ENCODE peak calls at places on chromosomes 5 and 9, in nine cellular contexts. F is PC-3, T is heart right ventricle, N is spleen, X is tibial artery, P is dorsolateral prefrontal cortex, G is AG04450, B is hepatocyte, K is mesenchymal stem cell. C is an unnamed sample.

GRCh38 chr5:35141739-35142138 is 88.5 kb downstream of the PRLR start:
- DNase-seq in F (no peak), T (no peak), N (no peak), X (no peak), P (no peak), G (no peak), B (no peak), K (no peak), C (no peak)

GRCh38 chr5:108642170-108642906 is 105.4 kb upstream of the FER start:
- DNase-seq in F (peak; percentile 82), T (peak; percentile 69), N (no peak), X (peak; percentile 41), P (peak; percentile 52), G (peak; percentile 26), B (peak; percentile 81), K (peak; percentile 78), C (peak; percentile 92)

GRCh38 chr5:171842777-171843053 is 57.1 kb downstream of the SMIM23 start:
- DNase-seq in F (no peak), T (no peak), N (peak; percentile 41), X (no peak), P (no peak), G (no peak), B (no peak), K (no peak), C (no peak)

GRCh38 chr5:141094481-141095262 is at the start of gene PCDHB2:
- DNase-seq in F (peak; percentile 81), T (peak; percentile 30), N (no peak), X (peak; percentile 25), P (no peak), G (no peak), B (peak; percentile 93), K (peak; percentile 92), C (peak; percentile 11)

GRCh38 chr9:72476617-72477375 is 44.6 kb upstream of the TMC1 start:
- DNase-seq in F (peak; percentile 97), T (no peak), N (no peak), X (no peak), P (no peak), G (no peak), B (peak; percentile 89), K (peak; percentile 81), C (peak; percentile 94)

GRCh38 chr9:17578911-17579793 is at the start of gene SH3GL2:
- DNase-seq in F (peak; percentile 61), T (peak; percentile 28), N (no peak), X (no peak), P (peak; percentile 80), G (no peak), B (peak; percentile 78), K (peak; percentile 15), C (peak; percentile 31)

GRCh38 chr9:75855509-75855908 is 35.0 kb upstream of the PCSK5 start:
- DNase-seq in F (peak; percentile 16), T (peak; percentile 17), N (no peak), X (no peak), P (no peak), G (no peak), B (peak; percentile 43), K (peak; percentile 20), C (peak; percentile 18)

GRCh38 chr5:5018560-5018935 is 121.6 kb upstream of the ADAMTS16 start:
- DNase-seq in F (peak; percentile 3), T (no peak), N (no peak), X (no peak), P (no peak), G (no peak), B (no peak), K (no peak), C (no peak)

GRCh38 chr5:174383196-174384178 is 338.0 kb downstream of the NSG2 start:
- DNase-seq in F (no peak), T (no peak), N (no peak), X (no peak), P (no peak), G (no peak), B (no peak), K (peak; percentile 59), C (peak; percentile 65)

GRCh38 chr9:21521448-21521847 is 39.3 kb upstream of the IFNE start:
- DNase-seq in F (no peak), T (no peak), N (no peak), X (no peak), P (no peak), G (no peak), B (no peak), K (no peak), C (no peak)

GRCh38 chr9:133133680-133134418 is 12.8 kb upstream of the RALGDS start:
- DNase-seq in F (peak; percentile 95), T (peak; percentile 93), N (peak; percentile 95), X (peak; percentile 92), P (peak; percentile 88), G (peak; percentile 76), B (peak; percentile 94), K (peak; percentile 99), C (peak; percentile 99)

GRCh38 chr9:69331444-69331843 is 6.4 kb downstream of the ENTREP1 start:
- DNase-seq in F (no peak), T (no peak), N (no peak), X (no peak), P (no peak), G (no peak), B (no peak), K (no peak), C (peak; percentile 28)

GRCh38 chr5:168680395-168680794 is 101.2 kb upstream of the PANK3 start:
- DNase-seq in F (no peak), T (no peak), N (peak; percentile 54), X (no peak), P (no peak), G (no peak), B (no peak), K (no peak), C (no peak)

GRCh38 chr5:173706700-173707099 is 90.2 kb upstream of the BOD1 start:
- DNase-seq in F (peak; percentile 52), T (no peak), N (no peak), X (no peak), P (no peak), G (no peak), B (no peak), K (no peak), C (no peak)

GRCh38 chr5:139696894-139697658 is 48.9 kb downstream of the CXXC5 start:
- DNase-seq in F (peak; percentile 35), T (peak; percentile 87), N (peak; percentile 86), X (peak; percentile 74), P (peak; percentile 77), G (peak; percentile 68), B (peak; percentile 94), K (peak; percentile 97), C (peak; percentile 56)

GRCh38 chr9:107738789-107739188 is 249.2 kb upstream of the KLF4 start:
- DNase-seq in F (peak; percentile 54), T (no peak), N (no peak), X (peak; percentile 38), P (no peak), G (no peak), B (no peak), K (no peak), C (no peak)

GRCh38 chr9:107737987-107738743 is 248.6 kb upstream of the KLF4 start:
- DNase-seq in F (peak; percentile 56), T (peak; percentile 46), N (no peak), X (peak; percentile 79), P (no peak), G (peak; percentile 55), B (peak; percentile 28), K (peak; percentile 40), C (peak; percentile 86)

GRCh38 chr9:107735821-107736220 is 246.3 kb upstream of the KLF4 start:
- DNase-seq in F (peak; percentile 25), T (no peak), N (no peak), X (no peak), P (no peak), G (no peak), B (no peak), K (no peak), C (no peak)

GRCh38 chr9:107739601-107740082 is 250.1 kb upstream of the KLF4 start:
- DNase-seq in F (peak; percentile 81), T (peak; percentile 54), N (no peak), X (peak; percentile 71), P (peak; percentile 52), G (no peak), B (no peak), K (no peak), C (peak; percentile 77)

GRCh38 chr9:107737610-107737986 is 248.0 kb upstream of the KLF4 start:
- DNase-seq in F (no peak), T (no peak), N (no peak), X (no peak), P (no peak), G (no peak), B (no peak), K (no peak), C (no peak)
- H3K27ac ChIP-seq in F (peak overlapping the region; percentile 98), T (peak overlapping the region; percentile 28), N (peak overlapping the region; percentile 54), X (peak overlapping the region; percentile 80), P (no peak overlapping the region), G (peak overlapping the region; percentile 92), B (peak overlapping the region; percentile 39), K (no peak overlapping the region), C (peak overlapping the region; percentile 99)

DNA sequence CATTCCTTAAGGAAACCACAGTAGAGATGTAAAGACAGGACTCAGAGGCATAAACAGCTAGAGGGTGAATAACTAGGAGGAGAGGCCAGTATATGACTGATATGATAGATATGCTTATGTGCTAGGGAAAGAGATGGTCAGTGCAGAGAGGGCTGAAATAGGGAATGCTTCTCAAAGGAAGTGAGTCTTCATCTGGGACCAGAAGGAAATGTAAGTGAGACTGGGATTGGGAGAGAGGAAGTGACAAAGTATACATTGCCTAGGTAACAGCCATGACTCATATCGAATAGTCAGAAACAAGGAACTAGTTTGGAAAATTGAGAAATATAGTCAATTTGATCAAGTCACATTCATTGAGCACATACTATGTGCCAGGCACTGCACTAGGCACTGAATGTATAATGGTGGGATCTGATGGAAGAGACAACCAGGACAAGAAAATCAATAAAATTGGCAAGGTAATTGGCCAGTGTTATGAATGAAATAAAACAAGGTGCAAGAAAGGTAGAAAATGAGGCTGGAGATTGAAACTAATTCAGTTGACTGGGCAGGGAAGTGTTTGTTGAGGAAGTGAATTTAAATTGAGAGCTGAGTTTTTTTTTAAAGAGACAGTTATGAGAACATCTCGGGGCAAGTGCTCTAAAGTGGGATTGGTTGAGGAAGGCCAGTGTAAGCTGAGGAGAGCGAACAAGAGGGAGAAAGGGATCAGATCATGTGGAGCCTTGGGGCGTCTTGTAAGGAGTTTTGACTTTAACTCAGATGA is 4.3 kb downstream of the ERAP2 start:
- DNase-seq in F (peak; percentile 77), T (no peak), N (no peak), X (no peak), P (no peak), G (peak; percentile 20), B (no peak), K (peak; percentile 74), C (peak; percentile 60)
- H3K27ac ChIP-seq in F (peak overlapping the region; percentile 45), T (no peak overlapping the region), N (peak overlapping the region; percentile 64), X (no peak overlapping the region), P (no peak overlapping the region), G (no peak overlapping the region), B (no peak overlapping the region), K (no peak overlapping the region), C (no peak overlapping the region)

GRCh38 chr5:52757527-52757926 is 30.2 kb upstream of the ITGA1 start:
- DNase-seq in F (no peak), T (no peak), N (no peak), X (no peak), P (no peak), G (no peak), B (no peak), K (no peak), C (no peak)
- H3K27ac ChIP-seq in F (peak overlapping the region; percentile 99), T (peak overlapping the region; percentile 44), N (peak overlapping the region; percentile 52), X (no peak overlapping the region), P (no peak overlapping the region), G (no peak overlapping the region), B (no peak overlapping the region), K (no peak overlapping the region), C (no peak overlapping the region)

DNA sequence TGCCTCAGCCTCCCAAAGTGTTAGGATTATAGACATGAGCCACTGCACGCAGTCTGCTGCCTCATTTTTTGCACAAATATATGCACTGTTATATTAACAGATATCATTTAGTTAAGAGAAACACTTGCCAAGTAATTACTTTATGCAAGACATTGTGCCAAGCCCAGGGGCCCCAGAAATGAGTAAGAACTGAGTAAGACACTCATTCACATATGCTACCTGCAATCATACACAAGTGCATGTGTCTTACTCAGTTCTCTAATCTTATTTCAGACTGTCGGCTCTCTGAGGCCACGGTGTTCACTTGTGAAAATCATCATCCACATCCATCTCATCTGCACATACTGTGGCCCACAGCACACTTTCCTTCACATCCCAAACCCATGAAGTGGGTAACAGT is 16.0 kb downstream of the TRAF1 start:
- DNase-seq in F (peak; percentile 33), T (no peak), N (no peak), X (no peak), P (no peak), G (no peak), B (no peak), K (no peak), C (no peak)
- H3K27ac ChIP-seq in F (no peak overlapping the region), T (no peak overlapping the region), N (no peak overlapping the region), X (no peak overlapping the region), P (no peak overlapping the region), G (no peak overlapping the region), B (no peak overlapping the region), K (no peak overlapping the region), C (no peak overlapping the region)